ENCODE peak calls at places on chromosomes 5 and 9, in four cellular contexts. R, L, Z and O are unnamed samples.

GRCh38 chr9:124941689-124942561 is 1.0 kb upstream of the GOLGA1 start:
- DNase-seq in Z (peak; percentile 71), R (peak; percentile 64), L (peak; percentile 74), O (peak; percentile 35)

GRCh38 chr5:10406636-10407035 is 35.0 kb upstream of the ROPN1L start:
- DNase-seq in Z (no peak), L (no peak), R (no peak), O (no peak)

GRCh38 chr5:39670391-39670790 is 245.6 kb upstream of the DAB2 start:
- DNase-seq in L (no peak), R (no peak), Z (no peak), O (no peak)

GRCh38 chr5:138212828-138213160 is 329 bp downstream of the CDC23 start:
- DNase-seq in L (no peak), Z (no peak), R (no peak), O (peak; percentile 74)

GRCh38 chr9:136181784-136182421 is 23.0 kb downstream of the LHX3 start:
- DNase-seq in R (no peak), L (no peak), Z (no peak), O (no peak)

GRCh38 chr9:32251539-32251938 is 132.9 kb upstream of the ACO1 start:
- DNase-seq in Z (no peak), L (peak; percentile 79), R (peak; percentile 41), O (peak; percentile 34)

GRCh38 chr5:74409166-74409706 is 231.3 kb downstream of the ENC1 start:
- DNase-seq in R (peak; percentile 53), Z (no peak), L (no peak), O (no peak)

GRCh38 chr5:122291000-122291592 is 20.9 kb upstream of the SNCAIP start:
- DNase-seq in R (no peak), Z (no peak), L (no peak), O (no peak)

GRCh38 chr9:106921341-106921899 is 58.5 kb downstream of the ZNF462 start:
- DNase-seq in Z (no peak), R (no peak), L (peak; percentile 85), O (peak; percentile 90)

GRCh38 chr5:163505049-163505474 is 357 bp upstream of the MAT2B start:
- DNase-seq in R (no peak), Z (no peak), L (no peak), O (no peak)

GRCh38 chr9:133553978-133554713 is 19.6 kb downstream of the ADAMTSL2 start:
- DNase-seq in R (no peak), L (no peak), Z (no peak), O (no peak)

GRCh38 chr5:61732796-61733195 is 400.7 kb downstream of the ZSWIM6 start:
- DNase-seq in Z (no peak), R (no peak), L (no peak), O (no peak)

GRCh38 chr5:110386782-110387181 is 339.7 kb downstream of the TMEM232 start:
- DNase-seq in R (no peak), L (no peak), Z (no peak), O (no peak)

GRCh38 chr9:13279284-13280162 is at the start of gene MPDZ:
- DNase-seq in Z (peak; percentile 55), L (peak; percentile 65), R (peak; percentile 57), O (peak; percentile 66)

GRCh38 chr5:171269717-171270116 is 39.3 kb upstream of the TLX3 start:
- DNase-seq in Z (no peak), L (no peak), R (no peak), O (peak; percentile 61)

GRCh38 chr5:1103505-1104326 is 8.1 kb downstream of the SLC12A7 start:
- DNase-seq in L (peak; percentile 92), Z (peak; percentile 85), R (peak; percentile 84), O (peak; percentile 73)

GRCh38 chr5:82586597-82586996 is 308.4 kb upstream of the RPS23 start:
- DNase-seq in L (no peak), Z (no peak), R (no peak), O (no peak)

GRCh38 chr9:21688108-21689102 is 114.0 kb upstream of the MTAP start:
- DNase-seq in L (no peak), Z (no peak), R (peak; percentile 47), O (no peak)

GRCh38 chr5:154663424-154663823 is 91.8 kb upstream of the LARP1 start:
- DNase-seq in L (no peak), R (no peak), Z (no peak), O (no peak)

GRCh38 chr5:88682797-88683496 is 200.0 kb downstream of the MEF2C start:
- DNase-seq in L (no peak), R (no peak), Z (no peak), O (no peak)

GRCh38 chr5:78541058-78541624 is 107.4 kb downstream of the LHFPL2 start:
- DNase-seq in L (no peak), R (no peak), Z (no peak), O (no peak)

GRCh38 chr9:134522976-134523375 is 118.6 kb upstream of the COL5A1 start:
- DNase-seq in Z (no peak), L (no peak), R (peak; percentile 17), O (no peak)

GRCh38 chr5:67437905-67438845 is 241.6 kb upstream of the CD180 start:
- DNase-seq in L (no peak), R (no peak), Z (no peak), O (no peak)

GRCh38 chr5:33490071-33490665 is 49.4 kb downstream of the TARS1 start:
- DNase-seq in R (no peak), Z (no peak), L (no peak), O (no peak)

GRCh38 chr5:68353624-68354023 is 138.1 kb downstream of the PIK3R1 start:
- DNase-seq in L (no peak), R (no peak), Z (no peak), O (no peak)

GRCh38 chr5:33628781-33629180 is 188.0 kb downstream of the TARS1 start:
- DNase-seq in Z (no peak), L (no peak), R (no peak), O (no peak)

GRCh38 chr5:107712359-107712870 is 41.7 kb upstream of the EFNA5 start:
- DNase-seq in L (no peak), R (no peak), Z (no peak), O (no peak)

GRCh38 chr9:14205463-14205862 is 108.5 kb downstream of the NFIB start:
- DNase-seq in Z (no peak), R (no peak), L (no peak), O (no peak)

GRCh38 chr5:117454716-117455212 is 880.1 kb upstream of the SEMA6A start:
- DNase-seq in L (peak; percentile 83), Z (peak; percentile 70), R (peak; percentile 61), O (peak; percentile 49)

GRCh38 chr9:136546697-136547481 is 1.0 kb upstream of the NOTCH1 start:
- DNase-seq in Z (peak; percentile 80), L (peak; percentile 53), R (peak; percentile 83), O (no peak)

GRCh38 chr5:74500037-74500917 is 140.3 kb downstream of the ENC1 start:
- DNase-seq in Z (no peak), L (no peak), R (no peak), O (no peak)

GRCh38 chr5:52690236-52690685 is 97.5 kb upstream of the ITGA1 start:
- DNase-seq in L (no peak), R (no peak), Z (no peak), O (no peak)

GRCh38 chr5:141838326-141839014 is 39.7 kb downstream of the PCDH1 start:
- DNase-seq in R (no peak), Z (no peak), L (no peak), O (no peak)

GRCh38 chr9:137828527-137829259 is 48.9 kb upstream of the CACNA1B start:
- DNase-seq in L (peak; percentile 47), R (no peak), Z (no peak), O (peak; percentile 35)

GRCh38 chr5:169626779-169627178 is 10.3 kb upstream of the DOCK2 start:
- DNase-seq in R (no peak), L (no peak), Z (no peak), O (no peak)

GRCh38 chr5:169195601-169196000 is 105.3 kb downstream of the SLIT3 start:
- DNase-seq in Z (no peak), R (no peak), L (no peak), O (no peak)

GRCh38 chr5:175478384-175479124 is at the start of gene SFXN1:
- DNase-seq in R (peak; percentile 82), L (peak; percentile 86), Z (peak; percentile 86), O (peak; percentile 87)
- TF ChIP-seq POLR2A in R (no peak), L (no peak), Z (peak; percentile 54), O (peak; percentile 80)

GRCh38 chr5:17224858-17225436 is 7.5 kb downstream of the BASP1 start:
- DNase-seq in L (no peak), Z (no peak), R (no peak), O (no peak)
- TF ChIP-seq POLR2A in L (no peak), Z (no peak), R (no peak), O (no peak)

DNA sequence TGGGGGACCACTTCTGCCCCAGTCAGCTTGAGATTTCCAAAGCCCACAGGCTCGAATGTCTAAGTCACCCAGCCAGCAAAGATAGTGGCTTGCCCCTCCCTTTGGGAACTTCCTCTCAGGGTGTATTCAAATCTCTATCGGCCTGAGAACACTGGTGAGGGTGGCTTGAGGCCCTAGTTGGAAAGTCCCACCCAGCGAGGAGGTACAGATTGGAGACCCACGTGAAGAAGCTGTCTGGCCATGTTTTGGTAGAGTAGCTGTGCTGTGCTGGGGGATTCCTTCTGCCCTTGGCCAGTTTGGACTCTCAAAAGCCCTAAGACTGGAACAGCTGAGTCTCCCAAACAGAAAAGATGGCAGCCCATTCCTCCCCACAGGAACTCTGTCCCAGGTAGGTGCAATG is 172.7 kb upstream of the RIOK2 start:
- DNase-seq in L (no peak), R (no peak), Z (no peak), O (no peak)
- TF ChIP-seq POLR2A in L (no peak), R (no peak), Z (no peak), O (no peak)

DNA sequence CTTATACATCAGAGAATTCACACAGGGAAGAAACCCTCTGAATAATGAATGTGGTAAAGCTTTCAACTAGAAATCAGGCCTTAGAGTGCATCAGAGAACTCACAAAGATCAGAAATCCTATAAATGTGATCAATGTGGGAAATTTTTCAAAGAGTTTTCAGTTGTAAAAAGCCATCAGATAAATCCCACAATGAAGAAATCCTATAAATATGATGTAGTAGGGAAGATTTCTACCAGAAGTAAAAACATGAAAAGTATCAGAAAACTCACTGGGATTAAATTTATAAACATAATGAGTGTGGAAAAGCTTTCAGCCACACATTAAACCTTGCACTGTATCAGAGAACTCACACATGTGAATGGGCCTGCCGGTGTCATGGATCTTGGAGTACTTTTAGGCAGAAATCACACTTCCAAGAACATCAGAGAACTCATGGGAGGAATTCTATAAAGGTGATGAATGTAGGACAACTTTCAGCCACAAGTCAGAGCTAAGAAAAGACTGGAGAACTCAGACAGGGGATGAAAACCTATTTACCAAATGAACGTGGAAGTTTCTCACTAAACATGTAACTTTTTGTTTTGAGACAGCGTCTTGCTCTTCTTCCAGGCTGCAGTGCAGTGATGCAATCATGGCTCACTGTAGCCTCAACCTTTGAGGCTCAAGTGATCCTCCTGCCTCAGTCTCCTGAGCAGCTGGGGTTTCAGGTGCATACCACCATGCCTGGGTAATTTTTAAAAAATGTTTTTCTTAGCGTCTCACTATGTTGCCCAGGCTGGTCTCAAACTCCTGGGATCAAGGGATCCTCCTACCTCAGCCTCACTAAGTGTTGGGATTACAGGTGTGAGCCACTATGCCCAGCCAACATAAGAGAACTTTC is 39.5 kb downstream of the ZNF510 start:
- DNase-seq in L (no peak), R (no peak), Z (no peak), O (no peak)
- TF ChIP-seq POLR2A in L (no peak), R (no peak), Z (no peak), O (no peak)